ENCODE peak calls at places on chromosomes 5 and 9, in ten cellular contexts. One of them, this sample, is unnamed.

GRCh38 chr9:92740446-92740961 is 24.1 kb downstream of the BICD2 start:
- DNase-seq in HepG2: no peak
- DNase-seq in psoas muscle: no peak
- DNase-seq in adrenal gland: peak; percentile 50
- DNase-seq in lower leg skin: no peak
- DNase-seq in heart left ventricle: no peak
- DNase-seq in astrocyte of the spinal cord: no peak
- DNase-seq in AG09309: no peak
- DNase-seq in cardiac muscle cell: no peak
- DNase-seq in colonic mucosa: no peak
- DNase-seq in this sample: no peak

GRCh38 chr9:138122201-138122600 is 244.6 kb downstream of the CACNA1B start:
- DNase-seq in heart left ventricle: no peak
- DNase-seq in cardiac muscle cell: no peak
- DNase-seq in AG09309: no peak
- DNase-seq in adrenal gland: no peak
- DNase-seq in colonic mucosa: no peak
- DNase-seq in lower leg skin: no peak
- DNase-seq in psoas muscle: no peak
- DNase-seq in astrocyte of the spinal cord: no peak
- DNase-seq in HepG2: no peak
- DNase-seq in this sample: no peak

GRCh38 chr9:804026-804425 is 37.5 kb upstream of the DMRT1 start:
- DNase-seq in adrenal gland: no peak
- DNase-seq in heart left ventricle: no peak
- DNase-seq in astrocyte of the spinal cord: peak; percentile 25
- DNase-seq in colonic mucosa: no peak
- DNase-seq in cardiac muscle cell: no peak
- DNase-seq in psoas muscle: no peak
- DNase-seq in lower leg skin: no peak
- DNase-seq in AG09309: no peak
- DNase-seq in HepG2: no peak
- DNase-seq in this sample: no peak

GRCh38 chr5:74647096-74647495 is 6.6 kb upstream of the ENC1 start:
- DNase-seq in HepG2: no peak
- DNase-seq in psoas muscle: no peak
- DNase-seq in AG09309: no peak
- DNase-seq in adrenal gland: no peak
- DNase-seq in heart left ventricle: no peak
- DNase-seq in lower leg skin: no peak
- DNase-seq in colonic mucosa: no peak
- DNase-seq in astrocyte of the spinal cord: no peak
- DNase-seq in cardiac muscle cell: no peak
- DNase-seq in this sample: no peak

GRCh38 chr9:89362647-89363310 is 44.5 kb downstream of the SECISBP2 start:
- DNase-seq in colonic mucosa: no peak
- DNase-seq in HepG2: no peak
- DNase-seq in psoas muscle: no peak
- DNase-seq in heart left ventricle: no peak
- DNase-seq in lower leg skin: no peak
- DNase-seq in AG09309: no peak
- DNase-seq in cardiac muscle cell: no peak
- DNase-seq in adrenal gland: peak; percentile 12
- DNase-seq in astrocyte of the spinal cord: no peak
- DNase-seq in this sample: no peak

GRCh38 chr9:126956929-126957686 is 42.5 kb downstream of the RALGPS1 start:
- DNase-seq in cardiac muscle cell: peak; percentile 50
- DNase-seq in adrenal gland: no peak
- DNase-seq in HepG2: no peak
- DNase-seq in lower leg skin: no peak
- DNase-seq in psoas muscle: no peak
- DNase-seq in heart left ventricle: peak; percentile 45
- DNase-seq in AG09309: no peak
- DNase-seq in colonic mucosa: no peak
- DNase-seq in astrocyte of the spinal cord: peak; percentile 68
- DNase-seq in this sample: peak; percentile 42

GRCh38 chr5:102910240-102911226 is 155.4 kb downstream of the PAM start:
- DNase-seq in AG09309: peak; percentile 32
- DNase-seq in psoas muscle: no peak
- DNase-seq in adrenal gland: no peak
- DNase-seq in astrocyte of the spinal cord: peak; percentile 60
- DNase-seq in cardiac muscle cell: no peak
- DNase-seq in colonic mucosa: no peak
- DNase-seq in heart left ventricle: no peak
- DNase-seq in lower leg skin: no peak
- DNase-seq in HepG2: no peak
- DNase-seq in this sample: no peak

GRCh38 chr5:143436871-143437270 is 33.4 kb upstream of the NR3C1 start:
- DNase-seq in HepG2: no peak
- DNase-seq in cardiac muscle cell: no peak
- DNase-seq in psoas muscle: no peak
- DNase-seq in adrenal gland: no peak
- DNase-seq in lower leg skin: no peak
- DNase-seq in astrocyte of the spinal cord: no peak
- DNase-seq in colonic mucosa: no peak
- DNase-seq in heart left ventricle: no peak
- DNase-seq in AG09309: no peak
- DNase-seq in this sample: no peak

GRCh38 chr9:95080961-95081658 is 236.4 kb downstream of the FANCC start:
- DNase-seq in lower leg skin: no peak
- DNase-seq in adrenal gland: no peak
- DNase-seq in AG09309: no peak
- DNase-seq in psoas muscle: no peak
- DNase-seq in astrocyte of the spinal cord: no peak
- DNase-seq in HepG2: no peak
- DNase-seq in heart left ventricle: no peak
- DNase-seq in cardiac muscle cell: no peak
- DNase-seq in colonic mucosa: no peak
- DNase-seq in this sample: no peak

GRCh38 chr9:2787065-2787464 is 56.8 kb downstream of the PUM3 start:
- DNase-seq in heart left ventricle: no peak
- DNase-seq in cardiac muscle cell: peak; percentile 43
- DNase-seq in adrenal gland: no peak
- DNase-seq in psoas muscle: no peak
- DNase-seq in astrocyte of the spinal cord: peak; percentile 48
- DNase-seq in colonic mucosa: no peak
- DNase-seq in lower leg skin: no peak
- DNase-seq in HepG2: no peak
- DNase-seq in AG09309: peak; percentile 46
- DNase-seq in this sample: peak; percentile 60

GRCh38 chr5:107012371-107012770 is 658.4 kb downstream of the EFNA5 start:
- DNase-seq in adrenal gland: no peak
- DNase-seq in HepG2: no peak
- DNase-seq in colonic mucosa: no peak
- DNase-seq in lower leg skin: no peak
- DNase-seq in psoas muscle: no peak
- DNase-seq in astrocyte of the spinal cord: no peak
- DNase-seq in cardiac muscle cell: no peak
- DNase-seq in AG09309: no peak
- DNase-seq in heart left ventricle: no peak
- DNase-seq in this sample: no peak

DNA sequence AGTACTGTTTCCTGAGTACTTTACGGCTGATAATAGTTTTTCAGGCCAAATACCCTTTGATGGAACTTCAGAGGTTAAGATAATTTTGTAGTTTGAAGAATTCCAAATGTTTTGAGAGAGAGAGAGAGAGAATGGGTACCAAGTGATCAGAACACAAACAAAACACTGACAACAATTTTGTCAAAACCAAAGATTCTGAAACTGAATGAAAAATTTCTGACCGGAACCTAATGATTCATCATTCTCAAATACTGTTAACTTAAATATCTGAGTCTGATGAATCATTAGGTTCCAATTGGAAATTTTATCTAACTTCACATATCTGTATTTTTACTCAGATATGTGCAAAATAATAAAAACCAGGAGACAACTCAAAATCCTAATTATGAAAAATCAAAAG is 4.0 kb downstream of the LMBRD2 start:
- DNase-seq in lower leg skin: no peak
- DNase-seq in psoas muscle: no peak
- DNase-seq in cardiac muscle cell: peak; percentile 25
- DNase-seq in heart left ventricle: no peak
- DNase-seq in HepG2: no peak
- DNase-seq in colonic mucosa: no peak
- DNase-seq in astrocyte of the spinal cord: no peak
- DNase-seq in AG09309: no peak
- DNase-seq in adrenal gland: no peak
- DNase-seq in this sample: peak; percentile 35
- H3K4me3 ChIP-seq in lower leg skin: no peak overlapping the region
- H3K4me3 ChIP-seq in psoas muscle: no peak overlapping the region
- H3K4me3 ChIP-seq in cardiac muscle cell: no peak overlapping the region
- H3K4me3 ChIP-seq in heart left ventricle: no peak overlapping the region
- H3K4me3 ChIP-seq in HepG2: no peak overlapping the region
- H3K4me3 ChIP-seq in colonic mucosa: no peak overlapping the region
- H3K4me3 ChIP-seq in astrocyte of the spinal cord: no peak overlapping the region
- H3K4me3 ChIP-seq in AG09309: no peak overlapping the region
- H3K4me3 ChIP-seq in adrenal gland: no peak overlapping the region
- H3K4me3 ChIP-seq in this sample: peak overlapping the region; percentile 11

GRCh38 chr9:137099231-137099630 is 12.4 kb downstream of the MAN1B1 start:
- DNase-seq in heart left ventricle: no peak
- DNase-seq in adrenal gland: no peak
- DNase-seq in HepG2: no peak
- DNase-seq in colonic mucosa: no peak
- DNase-seq in astrocyte of the spinal cord: no peak
- DNase-seq in lower leg skin: no peak
- DNase-seq in cardiac muscle cell: no peak
- DNase-seq in psoas muscle: no peak
- DNase-seq in AG09309: no peak
- DNase-seq in this sample: no peak

GRCh38 chr9:137097761-137098462 is 11.1 kb downstream of the MAN1B1 start:
- DNase-seq in lower leg skin: no peak
- DNase-seq in heart left ventricle: no peak
- DNase-seq in psoas muscle: no peak
- DNase-seq in astrocyte of the spinal cord: no peak
- DNase-seq in cardiac muscle cell: no peak
- DNase-seq in HepG2: no peak
- DNase-seq in adrenal gland: no peak
- DNase-seq in AG09309: no peak
- DNase-seq in colonic mucosa: no peak
- DNase-seq in this sample: no peak

GRCh38 chr9:137096785-137097546 is 10.2 kb downstream of the MAN1B1 start:
- DNase-seq in lower leg skin: no peak
- DNase-seq in heart left ventricle: no peak
- DNase-seq in cardiac muscle cell: no peak
- DNase-seq in astrocyte of the spinal cord: no peak
- DNase-seq in HepG2: no peak
- DNase-seq in AG09309: no peak
- DNase-seq in adrenal gland: no peak
- DNase-seq in psoas muscle: no peak
- DNase-seq in colonic mucosa: no peak
- DNase-seq in this sample: no peak

GRCh38 chr9:137095664-137096517 is 9.1 kb downstream of the MAN1B1 start:
- DNase-seq in colonic mucosa: no peak
- DNase-seq in psoas muscle: no peak
- DNase-seq in AG09309: no peak
- DNase-seq in cardiac muscle cell: no peak
- DNase-seq in lower leg skin: no peak
- DNase-seq in adrenal gland: no peak
- DNase-seq in heart left ventricle: no peak
- DNase-seq in HepG2: no peak
- DNase-seq in astrocyte of the spinal cord: no peak
- DNase-seq in this sample: no peak
- TF ChIP-seq CTCF in colonic mucosa: no peak
- TF ChIP-seq CTCF in psoas muscle: no peak
- TF ChIP-seq CTCF in AG09309: no peak
- TF ChIP-seq CTCF in cardiac muscle cell: peak; percentile 11
- TF ChIP-seq CTCF in lower leg skin: no peak
- TF ChIP-seq CTCF in adrenal gland: no peak
- TF ChIP-seq CTCF in heart left ventricle: no peak
- TF ChIP-seq CTCF in HepG2: peak; percentile 68
- TF ChIP-seq CTCF in astrocyte of the spinal cord: peak; percentile 9
- TF ChIP-seq CTCF in this sample: peak; percentile 6

GRCh38 chr5:73028991-73029540 is 73.2 kb downstream of the FCHO2 start:
- DNase-seq in cardiac muscle cell: peak; percentile 60
- DNase-seq in psoas muscle: no peak
- DNase-seq in lower leg skin: no peak
- DNase-seq in heart left ventricle: no peak
- DNase-seq in colonic mucosa: no peak
- DNase-seq in HepG2: no peak
- DNase-seq in adrenal gland: no peak
- DNase-seq in astrocyte of the spinal cord: peak; percentile 22
- DNase-seq in AG09309: no peak
- DNase-seq in this sample: peak; percentile 35

GRCh38 chr5:73030531-73030930 is 74.7 kb downstream of the FCHO2 start:
- DNase-seq in colonic mucosa: no peak
- DNase-seq in cardiac muscle cell: no peak
- DNase-seq in astrocyte of the spinal cord: no peak
- DNase-seq in AG09309: no peak
- DNase-seq in adrenal gland: no peak
- DNase-seq in heart left ventricle: no peak
- DNase-seq in lower leg skin: no peak
- DNase-seq in psoas muscle: no peak
- DNase-seq in HepG2: no peak
- DNase-seq in this sample: no peak

GRCh38 chr5:73032635-73033034 is 76.8 kb downstream of the FCHO2 start:
- DNase-seq in cardiac muscle cell: no peak
- DNase-seq in astrocyte of the spinal cord: no peak
- DNase-seq in colonic mucosa: no peak
- DNase-seq in psoas muscle: no peak
- DNase-seq in lower leg skin: no peak
- DNase-seq in AG09309: no peak
- DNase-seq in adrenal gland: no peak
- DNase-seq in HepG2: no peak
- DNase-seq in heart left ventricle: no peak
- DNase-seq in this sample: no peak

GRCh38 chr5:73031839-73032238 is 76.0 kb downstream of the FCHO2 start:
- DNase-seq in AG09309: peak; percentile 45
- DNase-seq in lower leg skin: no peak
- DNase-seq in adrenal gland: peak; percentile 20
- DNase-seq in cardiac muscle cell: peak; percentile 75
- DNase-seq in heart left ventricle: no peak
- DNase-seq in astrocyte of the spinal cord: peak; percentile 65
- DNase-seq in colonic mucosa: no peak
- DNase-seq in psoas muscle: peak; percentile 34
- DNase-seq in HepG2: no peak
- DNase-seq in this sample: peak; percentile 83

DNA sequence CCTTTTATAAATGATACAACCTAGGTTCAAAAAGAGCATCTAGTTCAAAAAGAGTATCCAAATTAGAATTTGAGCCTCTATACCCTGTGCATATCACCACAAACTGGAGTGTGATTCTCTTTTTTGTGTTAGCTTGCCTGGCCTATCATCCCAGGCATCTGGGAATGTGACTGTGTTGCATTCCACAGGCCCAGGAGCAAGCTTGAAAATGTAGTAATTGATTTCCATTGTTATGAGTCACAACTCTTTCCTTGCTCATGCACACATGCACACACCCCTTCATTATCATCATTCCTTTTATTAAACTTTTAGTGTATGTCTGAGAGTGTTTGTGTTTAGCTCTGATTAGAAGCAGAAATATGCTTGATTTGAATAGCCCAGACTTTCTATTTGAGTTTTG is 75.2 kb downstream of the FCHO2 start:
- DNase-seq in psoas muscle: no peak
- DNase-seq in heart left ventricle: no peak
- DNase-seq in adrenal gland: no peak
- DNase-seq in lower leg skin: no peak
- DNase-seq in colonic mucosa: no peak
- DNase-seq in astrocyte of the spinal cord: peak; percentile 77
- DNase-seq in AG09309: peak; percentile 52
- DNase-seq in cardiac muscle cell: peak; percentile 76
- DNase-seq in HepG2: peak; percentile 5
- DNase-seq in this sample: peak; percentile 82
- H3K4me3 ChIP-seq in psoas muscle: no peak overlapping the region
- H3K4me3 ChIP-seq in heart left ventricle: no peak overlapping the region
- H3K4me3 ChIP-seq in adrenal gland: no peak overlapping the region
- H3K4me3 ChIP-seq in lower leg skin: no peak overlapping the region
- H3K4me3 ChIP-seq in colonic mucosa: no peak overlapping the region
- H3K4me3 ChIP-seq in astrocyte of the spinal cord: no peak overlapping the region
- H3K4me3 ChIP-seq in AG09309: no peak overlapping the region
- H3K4me3 ChIP-seq in cardiac muscle cell: no peak overlapping the region
- H3K4me3 ChIP-seq in HepG2: no peak overlapping the region
- H3K4me3 ChIP-seq in this sample: no peak overlapping the region

GRCh38 chr5:35229076-35230042 is 928 bp downstream of the PRLR start:
- DNase-seq in psoas muscle: no peak
- DNase-seq in HepG2: peak; percentile 58
- DNase-seq in heart left ventricle: no peak
- DNase-seq in cardiac muscle cell: no peak
- DNase-seq in adrenal gland: peak; percentile 49
- DNase-seq in astrocyte of the spinal cord: no peak
- DNase-seq in AG09309: no peak
- DNase-seq in colonic mucosa: peak; percentile 73
- DNase-seq in lower leg skin: no peak
- DNase-seq in this sample: no peak
- TF ChIP-seq CTCF in psoas muscle: no peak
- TF ChIP-seq CTCF in HepG2: peak; percentile 79
- TF ChIP-seq CTCF in heart left ventricle: no peak
- TF ChIP-seq CTCF in cardiac muscle cell: no peak
- TF ChIP-seq CTCF in adrenal gland: peak; percentile 27
- TF ChIP-seq CTCF in astrocyte of the spinal cord: no peak
- TF ChIP-seq CTCF in AG09309: no peak
- TF ChIP-seq CTCF in colonic mucosa: no peak
- TF ChIP-seq CTCF in lower leg skin: no peak
- TF ChIP-seq CTCF in this sample: no peak

This sample was measured in fibroblast of pulmonary artery.